ENCODE peak calls at places on chromosomes 12 and 14, in six cellular contexts. B is endothelial cell, D is AG09309, M is HCT116, L is Calu3, I is tibial nerve. O is an unnamed sample.

GRCh38 chr12:66239295-66239694 is 50.3 kb downstream of the IRAK3 start:
- DNase-seq in B (no peak), I (no peak), D (no peak), L (no peak), M (no peak), O (no peak)

GRCh38 chr14:85459361-85459760 is 70.6 kb upstream of the FLRT2 start:
- DNase-seq in B (no peak), M (no peak), D (no peak), L (no peak), I (no peak), O (no peak)

GRCh38 chr14:91078095-91078737 is 17.8 kb upstream of the RPS6KA5 start:
- DNase-seq in B (no peak), M (no peak), D (no peak), I (no peak), L (no peak), O (no peak)

GRCh38 chr12:24909667-24910066 is 39.2 kb downstream of the BCAT1 start:
- DNase-seq in B (no peak), I (peak; percentile 23), D (peak; percentile 70), L (no peak), M (no peak), O (no peak)

GRCh38 chr12:55899035-55899434 is 28.7 kb downstream of the PYM1 start:
- DNase-seq in B (no peak), L (no peak), D (no peak), M (no peak), I (no peak), O (no peak)

GRCh38 chr14:89246290-89246689 is 170.7 kb downstream of the FOXN3 start:
- DNase-seq in D (no peak), I (no peak), B (no peak), M (no peak), L (no peak), O (no peak)

GRCh38 chr12:62215506-62215905 is 44.7 kb upstream of the USP15 start:
- DNase-seq in B (no peak), M (no peak), I (no peak), D (no peak), L (no peak), O (no peak)

GRCh38 chr12:82687020-82687951 is 580 bp downstream of the TMTC2 start:
- DNase-seq in D (no peak), L (peak; percentile 77), B (peak; percentile 49), I (no peak), M (peak; percentile 35), O (peak; percentile 71)

GRCh38 chr12:12837025-12837872 is 24.1 kb downstream of the DDX47 start:
- DNase-seq in I (no peak), D (peak; percentile 52), L (peak; percentile 64), M (peak; percentile 67), B (peak; percentile 12), O (peak; percentile 31)

GRCh38 chr12:75474121-75474520 is 6.4 kb upstream of the GLIPR1 start:
- DNase-seq in B (no peak), I (no peak), D (no peak), M (no peak), L (no peak), O (no peak)

GRCh38 chr14:64983439-64984310 is 3.0 kb upstream of the FNTB start:
- DNase-seq in M (peak; percentile 16), D (no peak), B (no peak), I (no peak), L (peak; percentile 37), O (peak; percentile 26)

GRCh38 chr12:132404956-132405741 is 75.8 kb upstream of the GALNT9 start:
- DNase-seq in B (no peak), L (no peak), I (no peak), M (no peak), D (no peak), O (no peak)

GRCh38 chr12:90298289-90298948 is 589.8 kb upstream of the ATP2B1 start:
- DNase-seq in B (no peak), M (no peak), I (no peak), D (no peak), L (no peak), O (no peak)

GRCh38 chr12:132284071-132284492 is 45.3 kb downstream of the GALNT9 start:
- DNase-seq in L (no peak), B (no peak), I (no peak), M (no peak), D (no peak), O (no peak)

GRCh38 chr14:75334191-75335051 is 55.8 kb downstream of the FOS start:
- DNase-seq in D (no peak), M (no peak), I (no peak), B (no peak), L (no peak), O (no peak)

GRCh38 chr14:84298738-84299137 is 1231.2 kb upstream of the FLRT2 start:
- DNase-seq in B (no peak), I (no peak), D (no peak), L (no peak), M (no peak), O (no peak)

GRCh38 chr12:95548056-95548538 is 3.2 kb downstream of the USP44 start:
- DNase-seq in B (peak; percentile 55), I (no peak), M (no peak), D (no peak), L (peak; percentile 70), O (no peak)

GRCh38 chr12:53231859-53232640 is at the start of gene RARG:
- DNase-seq in M (no peak), I (peak; percentile 48), B (no peak), L (peak; percentile 78), D (no peak), O (peak; percentile 66)

GRCh38 chr14:98580131-98580678 is 691.8 kb downstream of the BCL11B start:
- DNase-seq in L (no peak), M (no peak), D (no peak), I (no peak), B (peak; percentile 29), O (peak; percentile 53)

GRCh38 chr14:70188292-70188607 is 501 bp downstream of the SLC8A3 start:
- DNase-seq in D (no peak), I (no peak), L (no peak), B (no peak), M (no peak), O (no peak)

GRCh38 chr12:22069851-22070250 is 23.8 kb downstream of the CMAS start:
- DNase-seq in L (no peak), M (no peak), B (no peak), D (no peak), I (no peak), O (no peak)

GRCh38 chr14:89507521-89507920 is 90.5 kb upstream of the FOXN3 start:
- DNase-seq in D (peak; percentile 39), B (no peak), I (no peak), L (peak; percentile 7), M (peak; percentile 75), O (no peak)

GRCh38 chr12:44827832-44828438 is 48.2 kb downstream of the NELL2 start:
- DNase-seq in B (no peak), I (no peak), D (no peak), M (no peak), L (no peak), O (no peak)

GRCh38 chr12:50647479-50647878 is 116.4 kb upstream of the ATF1 start:
- DNase-seq in D (no peak), I (no peak), B (no peak), L (no peak), M (peak; percentile 72), O (no peak)

GRCh38 chr14:54805521-54806322 is 96.9 kb downstream of the GCH1 start:
- DNase-seq in D (peak; percentile 35), I (peak; percentile 70), L (peak; percentile 85), M (peak; percentile 68), B (peak; percentile 87), O (peak; percentile 89)

GRCh38 chr14:75442642-75443041 is 14.8 kb downstream of the JDP2 start:
- DNase-seq in L (no peak), M (no peak), B (no peak), I (no peak), D (peak; percentile 62), O (no peak)

GRCh38 chr14:83765200-83765599 is 1764.7 kb upstream of the FLRT2 start:
- DNase-seq in M (no peak), I (no peak), B (no peak), L (no peak), D (no peak), O (no peak)

GRCh38 chr14:70168401-70168800 is 20.4 kb downstream of the SLC8A3 start:
- DNase-seq in B (no peak), I (no peak), L (no peak), M (no peak), D (no peak), O (no peak)

DNA sequence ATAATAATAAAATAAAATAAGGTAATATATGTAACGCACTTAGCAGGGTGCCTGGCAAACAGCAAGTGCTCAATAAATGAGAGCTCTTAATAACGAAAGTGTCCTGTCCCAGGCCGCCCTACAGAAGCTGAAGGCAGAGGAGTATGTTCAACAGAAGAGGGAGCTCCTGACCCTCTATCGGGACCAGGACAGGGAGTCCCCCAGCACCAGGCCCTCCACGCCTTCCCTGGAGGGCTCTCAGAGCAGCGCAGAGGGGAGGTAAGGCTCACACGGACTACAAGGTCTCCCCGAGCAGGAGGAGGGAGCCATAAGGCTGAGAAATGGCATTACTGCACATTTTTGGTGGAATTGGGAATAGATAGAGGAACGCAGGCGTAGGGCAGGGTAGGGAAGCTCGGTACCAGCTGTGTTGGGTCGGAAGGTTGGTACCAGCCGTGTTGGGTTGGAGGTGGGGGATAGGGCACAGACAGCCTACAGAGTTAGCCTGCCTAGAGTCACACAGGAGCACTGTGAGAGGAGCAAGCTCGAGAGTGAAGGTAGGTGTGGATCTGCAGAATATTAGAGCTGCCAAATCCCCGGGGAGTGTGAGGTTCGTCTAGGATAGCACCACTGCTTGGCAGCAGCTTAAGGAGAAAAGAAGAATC is 15.4 kb downstream of the TNFRSF1A start:
- DNase-seq in M (no peak), D (no peak), B (peak; percentile 51), L (peak; percentile 26), I (no peak), O (peak; percentile 52)
- TF ChIP-seq CTCF in M (peak; percentile 54), D (peak; percentile 52), B (no peak), L (peak; percentile 31), I (peak; percentile 53), O (peak; percentile 41)

GRCh38 chr14:36258241-36258640 is 62.2 kb downstream of the MBIP start:
- DNase-seq in M (no peak), L (no peak), I (no peak), B (no peak), D (no peak), O (no peak)

GRCh38 chr14:36256131-36256801 is 64.2 kb downstream of the MBIP start:
- DNase-seq in D (peak; percentile 3), I (no peak), B (no peak), L (no peak), M (no peak), O (no peak)

GRCh38 chr14:36254020-36254614 is 66.3 kb downstream of the MBIP start:
- DNase-seq in I (no peak), M (no peak), D (no peak), B (no peak), L (no peak), O (peak; percentile 30)
- TF ChIP-seq CTCF in I (no peak), M (peak; percentile 48), D (peak; percentile 28), B (peak; percentile 24), L (no peak), O (peak; percentile 11)

GRCh38 chr12:9143929-9144328 is 28.2 kb upstream of the A2M start:
- DNase-seq in M (no peak), I (no peak), B (no peak), L (no peak), D (no peak), O (no peak)

GRCh38 chr12:9148926-9149325 is 33.2 kb upstream of the A2M start:
- DNase-seq in M (no peak), L (no peak), D (no peak), I (no peak), B (no peak), O (no peak)

GRCh38 chr12:9149372-9149771 is 33.7 kb upstream of the A2M start:
- DNase-seq in B (no peak), D (no peak), L (no peak), M (peak; percentile 16), I (no peak), O (no peak)
- TF ChIP-seq CTCF in B (peak; percentile 18), D (no peak), L (no peak), M (peak; percentile 71), I (no peak), O (no peak)

GRCh38 chr12:64833928-64834327 is 9.5 kb downstream of the TBC1D30 start:
- DNase-seq in B (no peak), L (no peak), D (no peak), I (no peak), M (no peak), O (no peak)
- TF ChIP-seq CTCF in B (no peak), L (no peak), D (no peak), I (no peak), M (no peak), O (no peak)